ENCODE peak calls at places on chromosome 17, in four cellular contexts. Z is CD8-positive, alpha-beta memory T cell; H is CD8-positive, alpha-beta T cell; O is A549. J is an unnamed sample.

GRCh38 chr17:73841431-73842060 is 197.3 kb upstream of the SDK2 start:
- DNase-seq in Z (no peak), H (no peak), O (peak), J (no peak)

GRCh38 chr17:45243750-45244149 is 18.1 kb downstream of the SPATA32 start:
- DNase-seq in Z (no peak), H (no peak), O (no peak), J (no peak)

GRCh38 chr17:39485555-39485954 is 24.3 kb downstream of the CDK12 start:
- DNase-seq in Z (no peak), H (no peak), O (no peak), J (no peak)

GRCh38 chr17:18278867-18279266 is 18.4 kb downstream of the MIEF2 start:
- DNase-seq in Z (no peak), H (no peak), O (no peak), J (no peak)

GRCh38 chr17:49132699-49133364 is at the start of gene B4GALNT2:
- DNase-seq in Z (no peak), H (no peak), O (peak), J (no peak)

GRCh38 chr17:55527520-55528118 is 16.4 kb upstream of the SMIM36 start:
- DNase-seq in Z (no peak), H (no peak), O (peak), J (peak)

GRCh38 chr17:75020331-75021110 is 8.1 kb downstream of the MRPL58 start:
- DNase-seq in Z (no peak), H (no peak), O (no peak), J (no peak)

GRCh38 chr17:67491009-67491677 is 114.1 kb downstream of the PITPNC1 start:
- DNase-seq in Z (no peak), H (no peak), O (peak), J (no peak)

GRCh38 chr17:61408151-61409041 is 8.8 kb downstream of the TBX2 start:
- DNase-seq in Z (no peak), H (no peak), O (no peak), J (no peak)

GRCh38 chr17:40293363-40293762 is 5.7 kb downstream of the CDC6 start:
- DNase-seq in Z (no peak), H (no peak), O (no peak), J (no peak)

GRCh38 chr17:18185391-18185790 is 1.8 kb downstream of the ALKBH5 start:
- DNase-seq in Z (no peak), H (no peak), O (no peak), J (no peak)

GRCh38 chr17:17493249-17493985 is 2.8 kb downstream of the RASD1 start:
- DNase-seq in Z (no peak), H (no peak), O (no peak), J (no peak)

GRCh38 chr17:82848022-82848592 is 8.3 kb upstream of the ZNF750 start:
- DNase-seq in Z (peak), H (peak), O (no peak), J (no peak)

GRCh38 chr17:77836557-77837041 is 121.9 kb upstream of the TNRC6C start:
- DNase-seq in Z (no peak), H (peak), O (no peak), J (no peak)

GRCh38 chr17:55770220-55770870 is 19.5 kb downstream of the PCTP start:
- DNase-seq in Z (no peak), H (no peak), O (peak), J (no peak)

GRCh38 chr17:50806141-50806643 is 29.2 kb upstream of the WFIKKN2 start:
- DNase-seq in Z (no peak), H (no peak), O (no peak), J (no peak)
- H3K27ac ChIP-seq in Z (no peak), H (no peak), O (peak), J (no peak)

GRCh38 chr17:37261286-37261685 is 114.5 kb upstream of the C17orf78 start:
- DNase-seq in Z (no peak), H (no peak), O (no peak), J (no peak)

GRCh38 chr17:37259030-37259735 is 116.6 kb upstream of the C17orf78 start:
- DNase-seq in Z (no peak), H (no peak), O (no peak), J (no peak)

GRCh38 chr17:37256627-37257026 is 119.2 kb upstream of the C17orf78 start:
- DNase-seq in Z (no peak), H (no peak), O (no peak), J (no peak)

DNA sequence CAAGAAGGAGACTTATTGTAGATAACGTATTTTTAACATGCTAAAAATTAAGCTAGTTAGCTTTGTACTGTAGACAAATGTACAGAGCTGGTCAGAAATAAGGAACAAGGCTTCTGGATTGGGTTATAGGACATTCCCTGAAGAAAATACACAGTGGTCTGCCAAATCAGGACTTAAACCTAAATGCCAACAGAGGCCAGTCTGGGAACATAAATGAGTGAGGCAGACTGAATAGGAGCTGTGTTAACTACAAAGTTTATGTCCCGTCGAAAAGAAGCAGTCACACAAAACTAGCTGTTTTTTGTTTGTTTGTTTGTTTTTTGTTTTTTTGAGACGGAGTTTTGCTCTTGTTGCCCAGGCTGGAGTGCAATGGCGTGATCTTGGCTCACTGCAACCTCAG is 120.4 kb upstream of the C17orf78 start:
- DNase-seq in Z (no peak), H (no peak), O (no peak), J (no peak)
- H3K27ac ChIP-seq in Z (no peak), H (no peak), O (no peak), J (no peak)

GRCh38 chr17:57553991-57554825 is 190.9 kb downstream of the CCDC182 start:
- DNase-seq in Z (no peak), H (no peak), O (no peak), J (peak)
- H3K27ac ChIP-seq in Z (no peak), H (no peak), O (no peak), J (no peak)

DNA sequence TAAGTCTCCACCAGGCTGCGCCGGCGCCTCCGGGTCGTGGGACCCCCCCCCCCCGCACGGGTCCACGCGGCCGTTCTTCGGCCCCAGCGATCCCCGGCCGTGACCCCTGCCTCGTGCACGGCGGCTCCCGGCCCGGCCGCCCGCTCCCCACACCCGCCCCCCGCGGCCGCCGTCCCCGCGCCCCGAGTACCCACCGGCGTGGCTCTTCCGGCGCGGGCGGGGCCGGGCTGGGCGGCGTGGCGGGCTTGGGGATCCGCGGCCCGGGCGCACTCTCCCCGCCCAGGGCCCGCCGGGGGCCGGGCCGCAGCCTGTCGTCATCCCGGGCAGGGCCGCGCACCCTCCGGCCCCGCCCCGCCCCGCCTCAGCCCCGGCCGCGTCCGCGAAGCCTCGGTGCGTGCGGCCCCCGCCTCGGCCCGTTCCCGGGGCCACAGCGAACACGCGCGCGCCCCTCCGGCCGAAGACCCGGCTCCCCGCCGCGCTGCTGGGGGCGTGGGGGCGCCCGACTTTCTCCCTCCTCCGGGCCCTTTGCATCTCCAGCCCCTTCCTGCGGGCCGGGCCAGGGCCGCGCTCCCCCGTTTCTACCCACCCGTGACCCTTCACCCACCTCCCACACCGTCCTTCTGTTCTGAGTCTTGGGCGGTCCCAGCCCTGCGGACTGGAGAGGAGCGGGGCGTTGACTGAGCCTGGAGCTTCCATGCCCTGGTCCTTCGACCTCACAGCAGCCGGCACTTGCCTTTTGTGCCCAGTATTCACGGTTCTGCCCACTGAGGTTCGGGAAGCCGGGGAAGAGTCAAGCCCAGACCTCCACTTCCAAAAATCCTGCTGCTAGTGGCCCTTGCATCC is 859 bp downstream of the MYO1C start:
- DNase-seq in Z (peak), H (no peak), O (peak), J (no peak)
- H3K27ac ChIP-seq in Z (no peak), H (no peak), O (peak), J (no peak)

GRCh38 chr17:21215935-21216334 is 2.0 kb upstream of the TMEM11 start:
- DNase-seq in Z (no peak), H (no peak), O (no peak), J (no peak)
- H3K27ac ChIP-seq in Z (no peak), H (no peak), O (no peak), J (no peak)

DNA sequence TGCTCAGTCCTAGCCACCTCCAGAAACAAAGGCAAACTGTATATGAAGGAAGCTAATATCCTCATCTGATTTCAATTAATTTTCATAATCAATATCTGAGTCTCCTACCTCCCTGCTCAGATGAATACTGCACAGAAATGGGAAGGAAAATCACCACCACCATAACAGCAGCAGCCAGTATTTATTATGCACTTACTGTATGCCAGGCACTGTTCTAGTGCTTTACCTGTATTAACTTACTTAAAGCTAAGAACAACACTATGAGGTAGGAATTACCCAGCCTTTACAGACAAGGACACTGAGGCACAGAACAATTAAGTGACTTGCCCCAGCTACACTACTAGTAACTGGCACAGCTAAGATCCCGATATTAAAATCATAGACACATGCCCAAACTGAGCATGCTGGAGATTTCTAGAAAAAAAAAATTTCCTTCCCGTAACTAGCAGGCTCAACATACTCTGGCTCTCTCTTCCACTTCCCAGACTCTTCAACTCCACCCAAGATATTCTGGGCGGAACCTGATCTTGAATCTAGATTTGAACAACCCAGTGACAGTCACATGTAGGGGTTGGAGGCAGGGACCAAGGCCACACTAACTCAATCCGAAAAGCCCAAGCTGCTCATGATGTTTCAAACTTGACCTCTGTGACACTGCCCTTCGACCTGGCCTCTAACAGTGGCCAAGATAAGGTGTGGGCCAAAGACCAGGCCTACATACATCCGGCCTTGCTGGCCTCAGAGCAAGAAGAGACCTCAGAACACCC is 3.9 kb downstream of the TRIM25 start:
- DNase-seq in Z (no peak), H (no peak), O (no peak), J (no peak)
- H3K27ac ChIP-seq in Z (no peak), H (no peak), O (no peak), J (no peak)

DNA sequence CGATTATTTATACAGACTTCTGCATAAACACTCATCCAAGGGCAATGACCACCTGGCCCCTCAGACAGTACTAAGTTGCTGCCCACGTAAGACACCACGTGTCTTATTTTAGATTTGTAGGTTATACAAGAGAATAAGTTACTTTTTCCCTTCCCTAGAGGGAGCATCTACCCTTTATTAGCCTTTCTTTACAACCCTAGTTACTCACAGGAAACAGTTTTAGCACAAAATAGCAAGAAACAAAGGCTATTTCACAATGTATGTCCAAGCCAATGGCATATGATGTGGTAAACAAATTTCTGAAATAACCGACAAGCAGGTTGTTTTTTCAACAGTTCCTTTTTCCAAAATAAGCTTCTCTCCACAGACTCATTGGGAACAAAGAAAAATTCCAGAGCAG is 50.1 kb upstream of the ERN1 start:
- DNase-seq in Z (no peak), H (no peak), O (no peak), J (no peak)
- H3K27ac ChIP-seq in Z (no peak), H (no peak), O (no peak), J (no peak)

DNA sequence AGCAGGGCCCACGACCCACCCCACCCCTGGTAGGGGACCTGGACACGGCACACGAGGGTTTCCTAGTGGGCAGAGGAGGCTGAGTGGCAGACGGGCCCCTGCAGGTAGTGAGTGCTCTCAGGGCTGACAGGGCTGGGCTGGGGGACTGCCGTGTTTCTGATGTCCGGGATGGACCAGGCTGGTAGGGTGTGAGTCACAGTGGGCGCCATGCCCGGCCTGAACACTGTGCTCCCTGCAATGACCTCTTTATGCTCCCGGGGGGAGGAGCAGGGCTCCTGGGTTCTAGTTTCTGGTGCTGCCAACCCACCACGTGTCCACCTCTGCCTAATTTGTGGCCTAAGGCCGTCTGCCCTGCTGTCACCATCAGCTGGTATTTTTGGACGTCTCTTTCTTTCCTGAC is 26.3 kb downstream of the ARHGAP23 start:
- DNase-seq in Z (no peak), H (no peak), O (peak), J (no peak)
- H3K27ac ChIP-seq in Z (no peak), H (no peak), O (peak), J (no peak)

DNA sequence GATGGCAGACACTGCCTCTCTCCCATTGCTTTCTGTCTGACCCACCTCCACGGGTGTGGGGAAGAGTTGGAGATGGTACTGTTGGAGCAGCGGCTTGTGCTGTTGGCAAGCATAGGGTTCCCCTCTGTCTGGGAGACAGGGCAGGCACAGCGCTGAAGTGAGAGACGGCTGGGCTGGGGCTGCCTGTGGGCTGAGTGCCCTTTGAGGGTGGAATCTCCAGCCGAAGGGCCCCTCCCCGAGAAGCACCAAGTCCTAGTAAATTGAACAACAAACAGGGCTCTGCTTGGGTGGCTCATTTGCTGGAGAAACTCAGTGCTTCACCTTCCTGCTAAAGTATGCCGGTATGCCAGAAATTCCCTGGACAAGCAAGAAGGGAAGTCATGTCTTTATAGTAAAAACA is 79.7 kb downstream of the KSR1 start:
- DNase-seq in Z (no peak), H (no peak), O (no peak), J (no peak)
- H3K27ac ChIP-seq in Z (no peak), H (no peak), O (peak), J (no peak)

GRCh38 chr17:68910256-68910705 is 44.9 kb downstream of the ABCA8 start:
- DNase-seq in Z (no peak), H (no peak), O (no peak), J (no peak)

GRCh38 chr17:68906638-68907037 is 48.6 kb downstream of the ABCA8 start:
- DNase-seq in Z (no peak), H (no peak), O (no peak), J (no peak)

GRCh38 chr17:68910789-68911431 is 44.3 kb downstream of the ABCA8 start:
- DNase-seq in Z (no peak), H (no peak), O (no peak), J (no peak)

GRCh38 chr17:68909066-68909465 is 46.1 kb downstream of the ABCA8 start:
- DNase-seq in Z (no peak), H (no peak), O (peak), J (no peak)

DNA sequence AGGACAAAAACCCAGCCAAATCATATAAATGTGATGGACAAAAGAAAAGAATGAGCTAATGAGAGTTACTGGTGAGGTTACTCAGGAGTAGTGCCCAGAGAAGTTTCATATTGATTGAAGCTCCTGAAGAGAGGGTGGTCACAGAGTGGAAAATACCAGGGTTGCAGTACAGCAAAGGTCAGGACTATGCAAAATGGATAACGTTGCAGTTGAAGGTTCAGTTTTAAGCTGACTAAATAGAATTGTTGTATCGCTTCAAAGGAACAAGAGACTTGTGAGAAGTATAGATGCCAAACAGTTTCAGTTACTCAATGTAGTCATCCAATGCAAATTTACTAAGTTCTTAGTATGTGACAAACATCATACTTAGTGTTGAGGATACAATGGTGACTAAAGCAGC is 47.1 kb downstream of the ABCA8 start:
- DNase-seq in Z (no peak), H (no peak), O (no peak), J (no peak)
- H3K27ac ChIP-seq in Z (no peak), H (no peak), O (no peak), J (no peak)